ENCODE peak calls at places on chromosomes 11 and 22, in nine cellular contexts. F, T, P, K, O, M, B, H and E are unnamed samples.

GRCh38 chr11:77697865-77698264 is 60.3 kb upstream of the CLNS1A start:
- DNase-seq in F (no peak), T (no peak), P (no peak), K (no peak), O (no peak), M (no peak), B (no peak), H (no peak), E (no peak)

GRCh38 chr22:41781508-41781906 is 19.0 kb upstream of the CCDC134 start:
- DNase-seq in F (no peak), T (no peak), P (no peak), K (no peak), O (no peak), M (no peak), B (no peak), H (no peak), E (no peak)

GRCh38 chr11:86952933-86953637 is 2.1 kb downstream of the FZD4 start:
- DNase-seq in F (no peak), T (no peak), P (peak; percentile 69), K (no peak), O (no peak), M (no peak), B (no peak), H (peak; percentile 50), E (no peak)

GRCh38 chr11:119100246-119100959 is 1.2 kb downstream of the DPAGT1 start:
- DNase-seq in F (no peak), T (no peak), P (peak; percentile 65), K (peak; percentile 52), O (no peak), M (peak; percentile 76), B (no peak), H (peak; percentile 61), E (no peak)

GRCh38 chr11:9489366-9489765 is 28.6 kb downstream of the ZNF143 start:
- DNase-seq in F (no peak), T (no peak), P (peak; percentile 55), K (peak; percentile 57), O (no peak), M (peak; percentile 36), B (no peak), H (peak; percentile 25), E (no peak)

GRCh38 chr22:39997939-39998726 is 3.4 kb downstream of the FAM83F start:
- DNase-seq in F (no peak), T (peak; percentile 80), P (no peak), K (no peak), O (no peak), M (peak; percentile 61), B (no peak), H (peak; percentile 48), E (no peak)

GRCh38 chr11:77101043-77101537 is 1.6 kb upstream of the OMP start:
- DNase-seq in F (no peak), T (no peak), P (peak; percentile 55), K (peak; percentile 17), O (peak; percentile 14), M (peak; percentile 68), B (no peak), H (peak; percentile 47), E (peak; percentile 72)

GRCh38 chr22:38346506-38346905 is 29.3 kb upstream of the CSNK1E start:
- DNase-seq in F (no peak), T (no peak), P (no peak), K (no peak), O (no peak), M (no peak), B (peak; percentile 81), H (no peak), E (no peak)

GRCh38 chr11:76657139-76657823 is 13.3 kb downstream of the LRRC32 start:
- DNase-seq in F (no peak), T (peak; percentile 3), P (no peak), K (no peak), O (no peak), M (no peak), B (no peak), H (no peak), E (peak; percentile 12)

GRCh38 chr11:78526497-78527146 is 48.0 kb downstream of the NARS2 start:
- DNase-seq in F (no peak), T (no peak), P (no peak), K (no peak), O (no peak), M (no peak), B (no peak), H (no peak), E (no peak)

GRCh38 chr11:112634551-112634950 is 326.7 kb upstream of the NCAM1 start:
- DNase-seq in F (no peak), T (no peak), P (no peak), K (no peak), O (no peak), M (no peak), B (peak; percentile 27), H (no peak), E (no peak)

GRCh38 chr22:40524392-40525249 is 111.9 kb downstream of the MRTFA start:
- DNase-seq in F (no peak), T (no peak), P (peak; percentile 47), K (no peak), O (peak; percentile 39), M (peak; percentile 39), B (no peak), H (peak; percentile 70), E (no peak)

GRCh38 chr11:68839953-68840641 is 1.6 kb downstream of the CPT1A start:
- DNase-seq in F (peak; percentile 42), T (no peak), P (peak; percentile 28), K (peak; percentile 12), O (peak; percentile 72), M (peak; percentile 53), B (no peak), H (peak; percentile 36), E (peak; percentile 59)

GRCh38 chr11:126607776-126608625 is 252.5 kb downstream of the ST3GAL4 start:
- DNase-seq in F (no peak), T (no peak), P (no peak), K (no peak), O (no peak), M (no peak), B (no peak), H (no peak), E (no peak)

GRCh38 chr22:31296258-31296657 is 4.0 kb upstream of the PIK3IP1 start:
- DNase-seq in F (no peak), T (no peak), P (peak; percentile 81), K (no peak), O (no peak), M (no peak), B (no peak), H (peak; percentile 58), E (no peak)

GRCh38 chr11:120532082-120532481 is 20.5 kb downstream of the GRIK4 start:
- DNase-seq in F (no peak), T (no peak), P (no peak), K (no peak), O (no peak), M (no peak), B (no peak), H (no peak), E (no peak)

GRCh38 chr22:48209473-48210271 is 1447.2 kb downstream of the TBC1D22A start:
- DNase-seq in F (no peak), T (no peak), P (no peak), K (no peak), O (no peak), M (no peak), B (peak; percentile 71), H (no peak), E (no peak)

DNA sequence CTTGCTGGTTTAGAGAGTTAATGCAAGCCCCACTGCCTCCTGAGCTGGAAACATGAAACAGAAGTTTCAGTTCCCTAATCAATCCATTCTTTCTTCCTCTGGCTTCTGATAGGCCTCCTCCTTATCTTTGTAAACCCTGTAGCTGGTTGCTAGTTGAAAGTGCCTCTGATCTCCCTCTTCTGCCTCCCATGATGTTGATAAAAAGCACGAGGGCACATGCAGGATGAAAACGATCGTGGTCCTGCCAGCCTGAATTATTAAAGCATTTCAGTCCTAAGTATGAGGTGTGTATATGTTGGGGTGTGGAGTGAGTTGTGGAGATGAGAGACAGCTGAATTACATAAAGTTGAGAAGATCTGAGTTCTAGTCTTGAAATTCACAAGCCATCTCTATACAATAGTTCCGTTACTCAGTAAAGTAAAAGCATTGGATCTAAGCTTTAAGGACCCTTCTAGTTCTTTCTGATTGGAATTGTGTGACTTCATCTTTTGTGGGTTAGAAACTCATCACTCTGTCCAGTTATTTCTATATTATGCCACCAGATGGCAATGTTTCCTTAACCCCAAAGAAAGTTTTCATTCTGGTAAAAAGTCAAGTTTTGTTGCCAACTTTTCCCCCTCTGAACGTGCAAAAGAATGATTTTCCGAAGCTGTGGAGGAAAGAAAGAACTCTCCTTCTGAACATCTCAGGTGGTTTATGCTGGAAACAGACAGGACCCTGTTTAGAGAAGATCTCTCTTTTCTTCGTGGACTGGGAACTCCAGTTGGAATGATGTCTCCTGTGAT is 34.8 kb upstream of the EHF start:
- DNase-seq in F (peak; percentile 21), T (no peak), P (peak; percentile 70), K (peak; percentile 56), O (peak; percentile 33), M (peak; percentile 84), B (no peak), H (peak; percentile 85), E (peak; percentile 41)
- TF ChIP-seq CTCF in F (peak; percentile 40), T (peak; percentile 86), P (peak; percentile 66), K (peak; percentile 92), O (peak; percentile 84), M (peak; percentile 83), B (peak; percentile 71), H (peak; percentile 54), E (peak; percentile 53)

GRCh38 chr11:67468835-67469811 is at the start of gene TMEM134:
- DNase-seq in F (peak; percentile 91), T (peak; percentile 92), P (peak; percentile 87), K (peak; percentile 87), O (peak; percentile 96), M (peak; percentile 92), B (peak; percentile 98), H (peak; percentile 96), E (peak; percentile 97)
- TF ChIP-seq CTCF in F (peak; percentile 70), T (peak; percentile 48), P (no peak), K (peak; percentile 64), O (peak; percentile 71), M (peak; percentile 65), B (peak; percentile 47), H (peak; percentile 45), E (peak; percentile 80)

GRCh38 chr22:50545522-50546325 is at the start of gene KLHDC7B:
- DNase-seq in F (no peak), T (no peak), P (no peak), K (no peak), O (no peak), M (no peak), B (no peak), H (no peak), E (peak; percentile 49)
- TF ChIP-seq CTCF in F (peak; percentile 11), T (no peak), P (no peak), K (peak; percentile 29), O (peak; percentile 19), M (no peak), B (no peak), H (peak; percentile 17), E (no peak)

DNA sequence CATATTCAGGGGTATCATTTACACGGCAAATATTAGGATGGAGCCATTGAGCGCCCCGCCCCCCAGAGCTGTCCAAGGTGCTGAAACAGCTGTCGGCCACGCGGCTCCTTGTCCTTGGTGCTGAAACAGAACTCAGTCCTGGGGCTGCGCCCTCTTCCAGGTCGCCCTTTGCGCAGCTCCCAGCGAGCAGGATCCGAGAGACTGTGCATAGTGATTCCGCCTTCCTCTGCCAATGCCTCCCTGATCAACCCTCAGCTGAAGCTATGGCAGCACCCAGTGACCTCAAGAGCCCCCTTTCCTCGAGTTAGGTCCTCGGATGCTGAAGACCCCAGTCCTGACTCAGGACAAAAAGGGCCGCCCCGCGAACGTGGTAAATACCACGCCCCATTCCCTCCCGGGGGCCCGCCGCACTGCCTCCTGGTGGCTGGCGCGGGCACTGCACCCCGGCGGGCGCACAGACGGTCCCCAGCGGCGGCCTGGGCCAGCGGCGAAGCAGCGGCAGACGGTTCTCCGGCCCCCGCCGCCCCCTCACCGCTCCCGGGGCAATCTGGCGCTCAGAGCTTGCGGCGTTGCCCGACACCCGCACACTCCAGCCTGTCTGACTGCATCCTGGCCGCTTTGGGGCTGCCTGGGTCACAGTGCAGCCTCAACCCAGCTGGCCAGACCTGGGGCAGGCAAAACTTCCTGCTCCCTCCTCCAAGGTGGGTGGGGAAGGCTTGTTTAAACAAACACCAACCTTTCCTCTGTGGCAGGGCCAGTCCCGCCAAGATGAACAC is 13.4 kb downstream of the SYT7 start:
- DNase-seq in F (peak; percentile 53), T (peak; percentile 81), P (peak; percentile 77), K (peak; percentile 43), O (peak; percentile 74), M (peak; percentile 81), B (peak; percentile 91), H (peak; percentile 89), E (peak; percentile 89)
- TF ChIP-seq CTCF in F (no peak), T (peak; percentile 24), P (peak; percentile 44), K (peak; percentile 84), O (peak; percentile 62), M (peak; percentile 63), B (peak; percentile 48), H (peak; percentile 67), E (peak; percentile 31)